ENCODE peak calls at places on chromosomes 4 and X, in four cellular contexts. O is transverse colon, X is breast epithelium, J is sigmoid colon. F is an unnamed sample.

GRCh38 chr4:118799235-118799932 is 36.5 kb downstream of the SEC24D start:
- DNase-seq in O (no peak), X (no peak), J (no peak), F (no peak)

GRCh38 chr4:126800723-126801191 is 832.0 kb upstream of the INTU start:
- DNase-seq in O (no peak), X (no peak), J (no peak), F (no peak)

GRCh38 chr4:77145806-77146425 is 11.1 kb upstream of the CCNG2 start:
- DNase-seq in O (no peak), X (no peak), J (no peak), F (no peak)

GRCh38 chr4:107258359-107258758 is 222.2 kb upstream of the DKK2 start:
- DNase-seq in O (no peak), X (no peak), J (no peak), F (no peak)

GRCh38 chr4:147054241-147054902 is 108.7 kb upstream of the TTC29 start:
- DNase-seq in O (no peak), X (no peak), J (no peak), F (no peak)

GRCh38 chr4:13523105-13523477 is 21.2 kb downstream of the NKX3-2 start:
- DNase-seq in O (no peak), X (no peak), J (no peak), F (peak)

GRCh38 chr4:89549907-89550306 is 242.3 kb upstream of the GPRIN3 start:
- DNase-seq in O (no peak), X (no peak), J (no peak), F (no peak)

GRCh38 chrX:118261136-118261535 is 84.8 kb upstream of the WDR44 start:
- DNase-seq in O (no peak), X (no peak), J (no peak), F (no peak)

GRCh38 chr4:8090312-8090711 is 68.3 kb downstream of the ABLIM2 start:
- DNase-seq in O (peak), X (no peak), J (no peak), F (no peak)

GRCh38 chrX:146707781-146708180 is 101.8 kb upstream of the CXorf51B start:
- DNase-seq in O (no peak), X (no peak), J (no peak), F (no peak)

GRCh38 chr4:16083217-16084191 is at the start of gene PROM1:
- DNase-seq in O (peak), X (no peak), J (no peak), F (no peak)

GRCh38 chr4:4202510-4202909 is 24.2 kb downstream of the OTOP1 start:
- DNase-seq in O (no peak), X (no peak), J (no peak), F (no peak)

GRCh38 chr4:186666750-186667149 is 56.9 kb downstream of the FAT1 start:
- DNase-seq in O (no peak), X (no peak), J (no peak), F (no peak)

GRCh38 chr4:81712714-81713113 is 241.0 kb upstream of the RASGEF1B start:
- DNase-seq in O (no peak), X (no peak), J (no peak), F (no peak)

GRCh38 chr4:185270885-185271284 is 61.5 kb downstream of the SNX25 start:
- DNase-seq in O (no peak), X (no peak), J (peak), F (no peak)

GRCh38 chrX:7110821-7111276 is 36.7 kb upstream of the STS start:
- DNase-seq in O (no peak), X (no peak), J (no peak), F (no peak)

GRCh38 chr4:17153572-17153971 is 255.1 kb upstream of the LDB2 start:
- DNase-seq in O (no peak), X (no peak), J (no peak), F (no peak)

GRCh38 chr4:78020677-78021076 is 36.4 kb upstream of the FRAS1 start:
- DNase-seq in O (no peak), X (no peak), J (no peak), F (no peak)

GRCh38 chr4:2274320-2275043 is 12.6 kb upstream of the MXD4 start:
- DNase-seq in O (no peak), X (no peak), J (no peak), F (no peak)

GRCh38 chrX:75155830-75156525 is at the start of gene ABCB7:
- DNase-seq in O (peak), X (no peak), J (peak), F (peak)

GRCh38 chr4:45442466-45442865 is 681.4 kb downstream of the GABRG1 start:
- DNase-seq in O (no peak), X (no peak), J (no peak), F (no peak)

GRCh38 chr4:154073107-154073817 is 284.4 kb upstream of the SFRP2 start:
- DNase-seq in O (no peak), X (no peak), J (no peak), F (no peak)

GRCh38 chrX:134431894-134432293 is 28.1 kb upstream of the HPRT1 start:
- DNase-seq in O (no peak), X (no peak), J (no peak), F (no peak)

GRCh38 chrX:121479406-121479805 is 432.0 kb downstream of the GLUD2 start:
- DNase-seq in O (no peak), X (no peak), J (no peak), F (no peak)

GRCh38 chrX:107450823-107451509 is 1.5 kb downstream of the FRMPD3 start:
- DNase-seq in O (no peak), X (no peak), J (no peak), F (no peak)

GRCh38 chr4:3810111-3810680 is 44.0 kb downstream of the ADRA2C start:
- DNase-seq in O (no peak), X (no peak), J (no peak), F (no peak)

GRCh38 chr4:113347245-113347644 is 297.8 kb downstream of the ANK2 start:
- DNase-seq in O (no peak), X (no peak), J (no peak), F (no peak)

GRCh38 chr4:56733352-56733751 is 52.3 kb upstream of the HOPX start:
- DNase-seq in O (no peak), X (no peak), J (no peak), F (no peak)

GRCh38 chrX:69388526-69388925 is 115.6 kb upstream of the NALF2 start:
- DNase-seq in O (no peak), X (no peak), J (no peak), F (no peak)

GRCh38 chrX:74520896-74521295 is 93.5 kb downstream of the RLIM start:
- DNase-seq in O (no peak), X (no peak), J (no peak), F (no peak)

GRCh38 chr4:78656968-78657445 is 105.4 kb downstream of the ANXA3 start:
- DNase-seq in O (no peak), X (no peak), J (no peak), F (no peak)

GRCh38 chrX:154096140-154097002 is 1.1 kb downstream of the MECP2 start:
- DNase-seq in O (no peak), X (no peak), J (no peak), F (no peak)

GRCh38 chr4:184267673-184268573 is 50.2 kb upstream of the ENPP6 start:
- DNase-seq in O (peak), X (no peak), J (no peak), F (no peak)

GRCh38 chr4:157004279-157005161 is 32.9 kb upstream of the PDGFC start:
- DNase-seq in O (no peak), X (no peak), J (no peak), F (no peak)

GRCh38 chrX:31179203-31179602 is 107.4 kb upstream of the FTHL17 start:
- DNase-seq in O (no peak), X (no peak), J (no peak), F (no peak)

GRCh38 chr4:147157860-147158701 is 212.4 kb upstream of the TTC29 start:
- DNase-seq in O (peak), X (no peak), J (no peak), F (no peak)

GRCh38 chrX:71111141-71111843 is at the start of gene IL2RG:
- DNase-seq in O (peak), X (no peak), J (no peak), F (no peak)

GRCh38 chr4:109278594-109279031 is 23.8 kb downstream of the COL25A1 start:
- DNase-seq in O (no peak), X (no peak), J (no peak), F (no peak)

GRCh38 chr4:39987505-39987904 is 9.8 kb upstream of the PDS5A start:
- DNase-seq in O (no peak), X (no peak), J (peak), F (no peak)
- TF ChIP-seq POLR2AphosphoS5 in O (no peak), X (no peak), J (no peak), F (no peak)

GRCh38 chrX:53883196-53883595 is 161.1 kb downstream of the PHF8 start:
- DNase-seq in O (no peak), X (no peak), J (no peak), F (no peak)

DNA sequence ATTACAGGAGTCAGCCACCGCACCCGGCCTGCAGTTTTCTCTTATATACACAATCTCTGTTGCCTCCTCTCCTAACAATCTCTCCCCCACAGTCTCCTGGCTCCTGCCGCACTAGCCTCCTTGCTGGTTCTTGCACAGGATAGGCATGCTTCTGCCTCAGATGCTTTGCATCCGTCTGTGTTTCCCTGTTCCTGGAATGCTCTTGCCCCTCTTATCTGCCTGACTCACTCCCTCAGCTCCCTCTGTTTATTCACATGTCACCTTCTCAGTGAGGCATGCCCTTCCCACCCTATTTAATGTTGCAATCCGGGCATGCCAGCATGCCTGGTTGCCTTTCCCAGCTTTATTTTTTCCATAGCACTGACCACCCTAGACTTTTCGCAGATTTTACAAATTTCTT is 161.9 kb downstream of the PHF8 start:
- DNase-seq in O (no peak), X (no peak), J (no peak), F (no peak)
- TF ChIP-seq POLR2AphosphoS5 in O (no peak), X (no peak), J (no peak), F (no peak)

DNA sequence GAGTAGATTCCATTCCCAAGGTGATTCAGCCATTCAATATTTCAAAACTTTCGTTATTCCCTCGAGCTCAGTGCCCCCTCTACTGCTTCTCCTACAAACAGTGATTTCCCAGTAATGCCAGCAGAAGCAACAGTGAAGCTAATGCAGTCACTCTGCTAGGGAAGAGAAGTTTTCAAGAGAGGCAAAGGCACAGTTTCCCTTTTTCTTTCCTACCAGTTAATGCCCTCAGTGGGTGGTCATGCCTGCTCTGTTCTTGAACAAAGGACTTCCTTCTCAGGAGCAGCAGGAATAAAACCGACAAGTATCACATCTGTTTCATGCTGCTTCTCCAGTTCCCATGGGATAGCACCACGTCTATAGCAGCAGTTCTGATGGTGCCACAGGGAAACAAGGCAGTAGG is 317.2 kb downstream of the TENM3 start:
- DNase-seq in O (no peak), X (no peak), J (no peak), F (no peak)
- TF ChIP-seq POLR2AphosphoS5 in O (no peak), X (no peak), J (no peak), F (no peak)

GRCh38 chrX:1391370-1391706 is 575 bp downstream of the SLC25A6 start:
- DNase-seq in O (no peak), X (peak), J (no peak), F (peak)

GRCh38 chrX:1389181-1389992 is 2.5 kb downstream of the SLC25A6 start:
- DNase-seq in O (no peak), X (peak), J (peak), F (no peak)

GRCh38 chrX:1391707-1392375 is at the start of gene SLC25A6:
- DNase-seq in O (peak), X (peak), J (peak), F (peak)

GRCh38 chrX:1389993-1390285 is 2.0 kb downstream of the SLC25A6 start:
- DNase-seq in O (no peak), X (no peak), J (no peak), F (no peak)

GRCh38 chrX:1390621-1391369 is 1.1 kb downstream of the SLC25A6 start:
- DNase-seq in O (peak), X (peak), J (peak), F (no peak)
- TF ChIP-seq POLR2AphosphoS5 in O (no peak), X (no peak), J (no peak), F (no peak)

GRCh38 chr4:40199999-40200880 is 3.4 kb downstream of the RHOH start:
- DNase-seq in O (peak), X (no peak), J (no peak), F (no peak)
- TF ChIP-seq POLR2AphosphoS5 in O (peak), X (no peak), J (no peak), F (peak)

GRCh38 chr4:163335384-163335783 is 3.0 kb upstream of the NPY1R start:
- DNase-seq in O (no peak), X (no peak), J (no peak), F (no peak)

GRCh38 chr4:163331629-163332360 is 601 bp downstream of the NPY1R start:
- DNase-seq in O (peak), X (no peak), J (no peak), F (peak)

GRCh38 chr4:163330828-163331628 is 1.4 kb downstream of the NPY1R start:
- DNase-seq in O (peak), X (no peak), J (no peak), F (no peak)

DNA sequence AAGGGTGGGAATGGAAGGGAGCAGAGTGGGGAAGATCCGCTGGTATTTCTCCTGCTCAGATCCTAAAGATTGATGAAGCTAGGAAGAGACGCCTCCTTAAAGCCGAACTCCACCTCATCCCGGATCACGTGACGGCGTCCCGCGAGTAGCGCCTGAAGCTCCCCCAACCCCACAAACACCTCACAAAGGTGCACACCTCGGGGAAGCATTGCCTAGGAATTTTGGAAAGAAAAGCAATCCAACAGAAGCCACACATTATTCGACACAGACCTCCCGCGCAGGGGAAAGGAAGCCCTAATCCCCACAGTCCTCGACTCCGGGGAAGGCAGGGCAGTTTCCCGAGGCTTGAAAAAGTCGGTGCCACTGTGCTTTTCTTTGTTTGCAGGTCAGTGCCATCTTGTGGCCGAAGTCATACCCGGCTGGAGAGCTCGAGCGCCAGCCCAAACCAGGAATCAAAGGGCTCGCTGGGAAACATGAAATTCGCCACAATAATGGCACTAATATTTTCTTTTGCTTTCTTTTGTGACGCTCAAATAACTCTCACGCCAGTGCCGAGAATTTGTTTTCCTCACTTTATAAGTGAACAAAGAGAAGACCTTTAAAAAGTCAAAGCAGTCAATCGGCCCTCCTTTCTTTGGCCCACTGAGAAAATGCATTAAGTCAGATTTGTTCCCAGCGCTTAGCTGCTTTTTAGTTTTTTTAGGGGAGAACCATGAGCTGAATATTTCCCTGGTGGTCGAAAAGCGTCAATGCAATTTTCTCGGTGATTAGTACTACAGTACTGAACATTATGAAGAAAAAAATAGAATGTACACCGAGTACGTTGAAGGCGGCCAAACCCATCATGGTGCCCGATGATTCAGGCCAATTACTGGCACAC is at the start of gene NPY1R:
- DNase-seq in O (peak), X (peak), J (peak), F (peak)
- TF ChIP-seq POLR2AphosphoS5 in O (no peak), X (no peak), J (no peak), F (no peak)

DNA sequence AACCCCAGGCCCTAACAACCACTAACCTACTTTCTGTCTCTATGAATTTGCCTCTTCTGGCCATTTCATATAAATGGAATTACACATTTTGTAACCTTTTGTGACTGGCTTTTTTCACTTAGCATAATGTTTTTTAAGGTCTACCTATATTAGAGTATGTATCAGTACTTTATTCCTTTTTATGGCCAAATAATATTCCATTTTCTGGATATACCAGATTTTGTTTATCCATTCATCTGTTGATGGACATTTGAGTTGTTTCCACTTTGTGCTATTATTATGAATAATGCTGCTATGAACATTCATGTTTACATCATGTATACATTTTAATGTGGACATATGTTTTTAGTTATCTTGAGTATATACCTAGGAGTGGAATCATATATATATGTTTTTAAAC is 35.5 kb downstream of the REPS2 start:
- DNase-seq in O (no peak), X (no peak), J (no peak), F (no peak)
- TF ChIP-seq POLR2AphosphoS5 in O (no peak), X (no peak), J (no peak), F (no peak)

F was measured in GM12891.